ENCODE peak calls at places on chromosomes 12 and 14, in five cellular contexts. K, I, E, F and N are unnamed samples.

GRCh38 chr12:97921957-97922722 is 459.5 kb downstream of the RMST start:
- DNase-seq in F (no peak), K (no peak), E (peak; percentile 73), I (no peak), N (no peak)

GRCh38 chr14:24057867-24058259 is 6.1 kb downstream of the CARMIL3 start:
- DNase-seq in I (no peak), F (no peak), E (no peak), K (no peak), N (no peak)

GRCh38 chr12:19967486-19967885 is 400.9 kb upstream of the PDE3A start:
- DNase-seq in I (no peak), K (no peak), E (peak; percentile 85), F (no peak), N (peak; percentile 84)

GRCh38 chr12:98911396-98911795 is 266.3 kb downstream of the APAF1 start:
- DNase-seq in I (no peak), K (no peak), F (no peak), E (no peak), N (no peak)

GRCh38 chr14:87030182-87030581 is 962.8 kb downstream of the GALC start:
- DNase-seq in K (no peak), F (no peak), E (no peak), I (no peak), N (no peak)

GRCh38 chr12:32891526-32891925 is 5.1 kb downstream of the PKP2 start:
- DNase-seq in F (no peak), E (no peak), K (no peak), I (no peak), N (no peak)

GRCh38 chr12:21416611-21417121 is 20.8 kb upstream of the PYROXD1 start:
- DNase-seq in F (no peak), I (no peak), E (peak; percentile 76), K (no peak), N (peak; percentile 24)

GRCh38 chr12:15629108-15629507 is 160.1 kb downstream of the EPS8 start:
- DNase-seq in I (peak; percentile 53), E (peak; percentile 90), F (peak; percentile 22), K (no peak), N (peak; percentile 88)

GRCh38 chr12:132246997-132247717 is 82.2 kb downstream of the GALNT9 start:
- DNase-seq in F (no peak), K (no peak), I (no peak), E (no peak), N (no peak)

DNA sequence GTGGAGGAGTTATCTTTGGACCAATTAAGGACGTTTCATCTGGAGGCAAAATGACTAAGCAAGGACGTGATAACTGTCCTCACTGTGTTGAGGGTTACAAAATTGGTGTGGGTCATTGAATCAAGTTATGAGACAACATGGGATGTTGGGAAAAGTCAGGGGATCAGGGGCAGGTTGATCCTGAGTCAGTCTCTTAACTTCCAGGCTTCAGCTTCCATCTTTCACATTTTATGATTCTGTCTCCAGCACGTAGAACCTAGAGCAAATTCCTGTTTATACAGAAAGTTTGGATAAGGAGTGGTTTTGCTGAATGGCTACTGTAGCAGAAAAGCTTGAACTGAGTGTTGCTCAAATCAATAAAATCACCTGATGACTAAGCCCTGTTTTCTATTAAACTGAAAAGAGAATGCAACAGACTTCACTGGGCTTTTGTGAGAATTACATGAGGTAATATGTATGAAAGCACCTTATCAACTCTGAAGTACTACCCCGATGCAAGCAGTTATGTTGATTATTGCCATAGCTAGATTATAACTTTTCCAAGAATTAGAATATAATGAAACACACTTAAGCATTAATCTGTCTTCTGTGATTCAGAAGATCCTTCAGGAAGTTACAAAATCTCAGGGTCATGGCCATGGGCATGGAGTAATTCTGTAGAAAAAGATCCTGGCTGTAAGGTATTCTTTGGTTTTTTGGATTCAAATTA is 184.8 kb downstream of the ETV6 start:
- DNase-seq in K (no peak), E (peak; percentile 49), I (no peak), F (no peak), N (peak; percentile 23)
- H3K4me1 ChIP-seq in K (peaks cover 92% of the 10 kb centered on the region), E (peaks cover 32% of the 10 kb centered on the region), I (peaks cover 100% of the 10 kb centered on the region), F (peaks cover 16% of the 10 kb centered on the region), N (peaks cover 70% of the 10 kb centered on the region)

DNA sequence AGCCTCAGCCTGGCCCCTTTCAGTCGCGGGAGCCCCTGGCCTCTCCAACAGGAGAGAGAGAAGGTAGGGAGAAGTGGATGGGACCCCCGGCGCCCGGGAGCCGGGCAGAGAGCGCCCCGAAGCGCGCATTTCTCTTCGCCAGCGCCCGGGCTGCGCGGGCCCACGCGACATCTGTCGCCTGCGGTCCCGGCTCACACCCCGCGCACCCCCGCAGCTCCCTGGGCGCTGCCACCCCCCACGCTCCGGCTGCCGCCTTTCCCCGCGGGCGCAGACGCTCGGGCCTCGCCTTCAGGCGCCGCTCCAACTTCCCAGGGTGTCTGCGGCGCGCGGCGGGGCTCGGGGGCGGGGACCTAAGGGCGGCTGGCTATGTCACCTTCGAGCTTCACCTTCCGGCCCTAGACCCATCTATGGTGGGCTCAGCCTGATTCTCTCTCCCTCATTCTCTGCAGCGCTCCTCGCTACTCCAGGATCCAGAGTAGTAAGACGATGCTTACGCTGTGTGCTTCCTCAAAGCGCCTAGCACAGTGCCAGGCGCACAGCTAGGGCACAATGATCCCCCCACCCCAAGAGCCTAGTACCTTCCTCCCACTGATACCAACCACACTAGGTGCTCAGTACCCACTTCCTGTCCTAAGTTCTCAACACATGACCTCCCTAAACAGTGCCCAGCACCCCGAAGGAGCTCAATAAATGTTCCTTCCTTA is 1.6 kb downstream of the HRK start:
- DNase-seq in I (no peak), E (no peak), F (no peak), K (no peak), N (peak; percentile 22)
- H3K4me3 ChIP-seq in I (peak overlapping the region; percentile 48), E (no peak overlapping the region), F (peak overlapping the region; percentile 62), K (peak overlapping the region; percentile 28), N (peak overlapping the region; percentile 70)

DNA sequence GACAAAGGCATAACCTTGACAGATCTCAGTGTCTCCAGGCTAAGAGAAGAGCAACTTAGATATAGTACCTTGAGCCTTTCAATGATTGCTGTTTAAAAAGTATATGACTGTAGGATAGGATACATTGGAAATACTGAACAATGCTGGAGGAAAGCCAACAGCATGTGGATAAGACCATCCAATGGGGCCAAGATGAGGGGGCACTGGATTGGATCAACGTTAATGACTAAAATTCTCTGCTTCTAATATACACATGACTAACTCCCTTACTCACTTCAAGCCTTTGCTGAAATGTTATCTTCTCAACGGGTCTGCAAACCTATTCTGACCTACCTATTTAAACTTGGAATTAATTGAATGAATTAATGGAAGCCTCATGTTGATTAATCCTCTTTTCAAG is 354.9 kb downstream of the RAD51B start:
- DNase-seq in F (no peak), E (no peak), K (no peak), I (no peak), N (no peak)
- H3K4me1 ChIP-seq in F (peaks cover 13% of the 10 kb centered on the region), E (no peaks in the 10 kb centered on the region), K (peaks cover 32% of the 10 kb centered on the region), I (peaks cover 6% of the 10 kb centered on the region), N (peaks cover 24% of the 10 kb centered on the region)

DNA sequence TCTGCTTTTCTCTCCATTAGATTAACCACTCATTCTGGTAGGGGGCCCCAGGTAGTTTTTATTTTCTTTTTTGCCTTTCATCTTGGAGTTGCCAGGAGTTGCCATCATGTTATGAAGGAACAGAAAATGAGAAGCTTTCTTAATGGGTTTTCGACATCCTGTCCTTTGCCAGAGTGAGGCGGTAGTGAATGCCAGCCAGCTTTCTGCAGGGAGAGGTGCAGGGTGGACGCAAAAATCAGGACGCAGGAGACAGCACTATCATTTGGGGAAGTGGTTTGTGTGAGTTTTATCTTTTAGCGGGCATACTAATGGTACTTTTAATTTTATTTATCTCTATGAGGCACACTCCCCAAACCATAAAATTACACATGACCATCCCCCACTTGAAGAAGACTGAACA is 1.7 kb downstream of the RASSF8 start:
- DNase-seq in I (no peak), F (no peak), E (peak; percentile 46), K (no peak), N (peak; percentile 63)
- H3K4me3 ChIP-seq in I (peak overlapping the region; percentile 88), F (peak overlapping the region; percentile 74), E (peak overlapping the region; percentile 100), K (peak overlapping the region; percentile 86), N (peak overlapping the region; percentile 95)

GRCh38 chr14:90521121-90521929 is 124.5 kb downstream of the CALM1 start:
- DNase-seq in F (no peak), I (no peak), K (no peak), E (no peak), N (peak; percentile 33)

GRCh38 chr14:90520326-90520725 is 123.5 kb downstream of the CALM1 start:
- DNase-seq in K (no peak), I (no peak), F (no peak), E (no peak), N (no peak)

GRCh38 chr14:90518075-90518940 is 121.5 kb downstream of the CALM1 start:
- DNase-seq in K (no peak), I (no peak), E (no peak), F (no peak), N (no peak)

GRCh38 chr14:90518941-90519256 is 122.1 kb downstream of the CALM1 start:
- DNase-seq in E (peak; percentile 44), I (no peak), F (no peak), K (no peak), N (no peak)

GRCh38 chr14:90519262-90519920 is 122.6 kb downstream of the CALM1 start:
- DNase-seq in E (no peak), K (no peak), I (no peak), F (no peak), N (no peak)
- H3K4me1 ChIP-seq in E (no peaks in the 10 kb centered on the region), K (peaks cover 67% of the 10 kb centered on the region), I (peaks cover 37% of the 10 kb centered on the region), F (peaks cover 21% of the 10 kb centered on the region), N (peaks cover 5% of the 10 kb centered on the region)

GRCh38 chr12:46404225-46404631 is 31.7 kb upstream of the SLC38A2 start:
- DNase-seq in I (no peak), E (peak; percentile 29), F (no peak), K (no peak), N (no peak)
- H3K4me3 ChIP-seq in I (no peak overlapping the region), E (no peak overlapping the region), F (no peak overlapping the region), K (no peak overlapping the region), N (no peak overlapping the region)